ENCODE peak calls at places on chromosomes 4 and X, in four cellular contexts. W is kidney, F is GM23338, P is lung. K is an unnamed sample.

GRCh38 chrX:99857455-99857854 is 552.6 kb downstream of the PCDH19 start:
- DNase-seq in W (no peak), F (peak; percentile 45), P (no peak), K (no peak)

GRCh38 chr4:7193040-7193958 is 961 bp downstream of the SORCS2 start:
- DNase-seq in W (no peak), F (peak; percentile 52), P (no peak), K (peak; percentile 13)

GRCh38 chrX:112163916-112164315 is 81.3 kb upstream of the TRPC5 start:
- DNase-seq in W (no peak), F (no peak), P (no peak), K (no peak)

GRCh38 chrX:23616361-23616760 is 50.9 kb upstream of the PRDX4 start:
- DNase-seq in W (no peak), F (peak; percentile 44), P (no peak), K (no peak)

GRCh38 chrX:40434947-40435346 is 145.8 kb upstream of the ATP6AP2 start:
- DNase-seq in W (no peak), F (peak; percentile 58), P (no peak), K (no peak)

GRCh38 chr4:96009720-96010119 is 169.8 kb downstream of the PDHA2 start:
- DNase-seq in W (no peak), F (peak; percentile 4), P (no peak), K (no peak)

GRCh38 chrX:83984961-83985360 is 124.0 kb downstream of the CYLC1 start:
- DNase-seq in W (peak; percentile 37), F (no peak), P (no peak), K (no peak)

GRCh38 chrX:41982966-41983365 is 59.6 kb upstream of the CASK start:
- DNase-seq in W (no peak), F (no peak), P (no peak), K (no peak)

GRCh38 chr4:16205298-16206164 is 20.7 kb downstream of the TAPT1 start:
- DNase-seq in W (no peak), F (peak; percentile 79), P (no peak), K (no peak)

GRCh38 chr4:69689530-69690111 is 36.6 kb upstream of the UGT2A1 start:
- DNase-seq in W (no peak), F (peak; percentile 39), P (no peak), K (no peak)

GRCh38 chr4:6148506-6149205 is 51.7 kb downstream of the JAKMIP1 start:
- DNase-seq in W (no peak), F (no peak), P (no peak), K (no peak)

GRCh38 chr4:82320351-82320750 is 53.4 kb downstream of the HNRNPD start:
- DNase-seq in W (no peak), F (no peak), P (no peak), K (no peak)

GRCh38 chrX:15674514-15674898 is 9.9 kb upstream of the CLTRN start:
- DNase-seq in W (peak; percentile 99), F (peak; percentile 86), P (peak; percentile 95), K (peak; percentile 34)

GRCh38 chr4:957581-958313 is 15.6 kb downstream of the DGKQ start:
- DNase-seq in W (peak; percentile 73), F (no peak), P (no peak), K (no peak)

GRCh38 chr4:119930546-119930945 is 136.1 kb downstream of the MAD2L1 start:
- DNase-seq in W (no peak), F (no peak), P (no peak), K (no peak)

GRCh38 chr4:6019316-6020263 is 1.4 kb upstream of the C4orf50 start:
- DNase-seq in W (peak; percentile 60), F (peak; percentile 95), P (peak; percentile 36), K (peak; percentile 66)

GRCh38 chr4:123421227-123421941 is 24.8 kb downstream of the SPRY1 start:
- DNase-seq in W (no peak), F (no peak), P (no peak), K (no peak)

GRCh38 chr4:38133711-38134480 is 173.7 kb downstream of the PTTG2 start:
- DNase-seq in W (no peak), F (no peak), P (no peak), K (no peak)

GRCh38 chr4:62953752-62954151 is 1455.5 kb downstream of the TECRL start:
- DNase-seq in W (no peak), F (peak; percentile 72), P (no peak), K (no peak)

GRCh38 chr4:153335665-153336064 is 8.8 kb upstream of the MND1 start:
- DNase-seq in W (no peak), F (no peak), P (no peak), K (no peak)

GRCh38 chr4:183571350-183572076 is 66.7 kb downstream of the ING2 start:
- DNase-seq in W (no peak), F (peak; percentile 37), P (peak; percentile 88), K (no peak)

GRCh38 chr4:76764251-76764650 is 133.7 kb downstream of the SOWAHB start:
- DNase-seq in W (no peak), F (peak; percentile 71), P (no peak), K (no peak)

GRCh38 chrX:57177070-57177469 is 39.9 kb upstream of the SPIN2A start:
- DNase-seq in W (no peak), F (peak; percentile 63), P (no peak), K (no peak)

GRCh38 chr4:169383724-169384123 is 113.0 kb upstream of the SH3RF1 start:
- DNase-seq in W (no peak), F (no peak), P (no peak), K (no peak)

GRCh38 chrX:131792789-131793462 is 230.2 kb upstream of the STK26 start:
- DNase-seq in W (peak; percentile 86), F (no peak), P (peak; percentile 92), K (no peak)

GRCh38 chr4:126995235-126995634 is 637.5 kb upstream of the INTU start:
- DNase-seq in W (no peak), F (no peak), P (no peak), K (no peak)

GRCh38 chr4:38392223-38392855 is 271.7 kb upstream of the KLF3 start:
- DNase-seq in W (no peak), F (no peak), P (no peak), K (no peak)

GRCh38 chrX:24498975-24499374 is 33.9 kb downstream of the PDK3 start:
- DNase-seq in W (no peak), F (peak; percentile 11), P (no peak), K (no peak)

GRCh38 chrX:30280428-30280827 is 28.8 kb downstream of the NR0B1 start:
- DNase-seq in W (no peak), F (no peak), P (no peak), K (no peak)

GRCh38 chrX:4909245-4909830 is 1195.9 kb upstream of the PRKX start:
- DNase-seq in W (no peak), F (no peak), P (no peak), K (no peak)

GRCh38 chr4:77073106-77073858 is 2.5 kb downstream of the CCNI start:
- DNase-seq in W (no peak), F (no peak), P (no peak), K (no peak)

GRCh38 chrX:53422915-53423268 is 219 bp downstream of the RIBC1 start:
- DNase-seq in W (no peak), F (no peak), P (no peak), K (no peak)

GRCh38 chr4:73864973-73865372 is 4.2 kb upstream of the CXCL1 start:
- DNase-seq in W (no peak), F (no peak), P (no peak), K (no peak)

GRCh38 chr4:73866236-73866635 is 3.0 kb upstream of the CXCL1 start:
- DNase-seq in W (no peak), F (no peak), P (no peak), K (no peak)

GRCh38 chr4:73865697-73866096 is 3.5 kb upstream of the CXCL1 start:
- DNase-seq in W (no peak), F (no peak), P (no peak), K (no peak)

GRCh38 chr4:73862357-73862756 is 6.8 kb upstream of the CXCL1 start:
- DNase-seq in W (no peak), F (no peak), P (no peak), K (no peak)

GRCh38 chr4:73864365-73864764 is 4.8 kb upstream of the CXCL1 start:
- DNase-seq in W (no peak), F (peak; percentile 57), P (no peak), K (no peak)
- TF ChIP-seq CTCF in W (peak; percentile 53), F (peak; percentile 65), P (peak; percentile 8), K (no peak)

GRCh38 chr4:52726821-52727580 is 24.2 kb downstream of the ERVMER34-1 start:
- DNase-seq in W (no peak), F (no peak), P (no peak), K (no peak)
- TF ChIP-seq CTCF in W (no peak), F (no peak), P (no peak), K (no peak)

GRCh38 chr4:30717208-30718020 is 2.8 kb upstream of the PCDH7 start:
- DNase-seq in W (peak; percentile 75), F (peak; percentile 83), P (peak; percentile 45), K (no peak)
- TF ChIP-seq CTCF in W (no peak), F (no peak), P (no peak), K (no peak)

DNA sequence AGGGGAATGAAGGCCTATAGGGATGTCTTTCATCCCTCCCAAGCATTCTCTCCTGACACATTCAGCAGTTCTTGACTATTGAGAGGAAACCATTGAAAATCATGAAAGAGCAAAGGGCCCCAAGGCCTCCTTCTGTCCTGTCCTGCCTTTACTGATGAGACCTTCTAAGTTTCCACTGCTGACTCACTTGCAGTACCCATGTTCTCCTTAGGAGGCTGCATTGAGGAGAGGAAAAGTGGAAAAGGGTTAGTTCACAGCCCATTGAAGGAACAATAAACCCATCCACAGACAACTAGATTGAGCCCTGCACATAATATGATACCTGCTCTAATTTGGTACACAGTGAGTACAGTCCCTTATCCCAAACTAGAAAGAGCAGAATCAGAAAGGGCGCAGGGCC is 115.1 kb upstream of the PNPLA4 start:
- DNase-seq in W (no peak), F (peak; percentile 40), P (no peak), K (no peak)
- TF ChIP-seq CTCF in W (peak; percentile 3), F (peak; percentile 35), P (no peak), K (no peak)

GRCh38 chrX:68985135-68985725 is 156.4 kb downstream of the EFNB1 start:
- DNase-seq in W (no peak), F (peak; percentile 1), P (no peak), K (no peak)
- TF ChIP-seq CTCF in W (no peak), F (no peak), P (no peak), K (no peak)